ENCODE peak calls at places on chromosome 19, in four cellular contexts. C is ovary, N is heart left ventricle, X is aorta. D is an unnamed sample.

GRCh38 chr19:57135797-57136196 is 9.2 kb downstream of the ZIM3 start:
- DNase-seq in X (no peak), N (no peak), C (no peak), D (no peak)

GRCh38 chr19:30011051-30011578 is 69.1 kb downstream of the URI1 start:
- DNase-seq in N (no peak), C (no peak), X (no peak), D (no peak)

GRCh38 chr19:6476155-6476895 is 5.3 kb downstream of the DENND1C start:
- DNase-seq in X (peak; percentile 63), N (no peak), C (peak; percentile 30), D (peak; percentile 31)

GRCh38 chr19:29083863-29084262 is 129.1 kb downstream of the UQCRFS1 start:
- DNase-seq in C (no peak), N (no peak), X (no peak), D (no peak)

GRCh38 chr19:32373614-32374295 is 28.3 kb downstream of the ZNF507 start:
- DNase-seq in X (no peak), N (no peak), C (peak; percentile 20), D (no peak)

GRCh38 chr19:55344444-55344843 is 4.8 kb downstream of the KMT5C start:
- DNase-seq in N (no peak), C (no peak), X (no peak), D (no peak)

GRCh38 chr19:12995596-12996541 is 594 bp downstream of the NFIX start:
- DNase-seq in X (peak; percentile 64), C (peak; percentile 56), N (peak; percentile 65), D (no peak)

GRCh38 chr19:13984875-13985741 is 21.0 kb downstream of the RFX1 start:
- DNase-seq in X (no peak), N (no peak), C (no peak), D (no peak)

GRCh38 chr19:45769821-45770191 is 754 bp upstream of the SIX5 start:
- DNase-seq in X (peak; percentile 77), C (peak; percentile 72), N (peak; percentile 66), D (peak; percentile 72)

GRCh38 chr19:31436121-31436776 is 87.0 kb upstream of the TSHZ3 start:
- DNase-seq in X (no peak), C (no peak), N (no peak), D (no peak)

GRCh38 chr19:16384688-16385087 is 60.1 kb downstream of the KLF2 start:
- DNase-seq in N (peak; percentile 56), X (peak; percentile 37), C (no peak), D (no peak)

GRCh38 chr19:10836478-10837325 is 690 bp upstream of the TMED1 start:
- DNase-seq in X (peak; percentile 92), C (peak; percentile 88), N (peak; percentile 93), D (peak; percentile 86)

GRCh38 chr19:49440439-49441209 is 703 bp downstream of the SLC17A7 start:
- DNase-seq in N (no peak), X (no peak), C (no peak), D (no peak)

GRCh38 chr19:43470288-43470687 is 4.9 kb upstream of the LYPD3 start:
- DNase-seq in N (no peak), C (no peak), X (no peak), D (no peak)

GRCh38 chr19:50912727-50913716 is 1.8 kb upstream of the KLK4 start:
- DNase-seq in N (no peak), X (no peak), C (no peak), D (no peak)

GRCh38 chr19:14563989-14564650 is 7.7 kb downstream of the NDUFB7 start:
- DNase-seq in C (no peak), N (no peak), X (peak; percentile 55), D (no peak)

GRCh38 chr19:43504426-43505185 is at the start of gene PHLDB3:
- DNase-seq in N (peak; percentile 55), C (peak; percentile 59), X (no peak), D (peak; percentile 32)

GRCh38 chr19:29893606-29894284 is 48.3 kb upstream of the URI1 start:
- DNase-seq in X (no peak), C (no peak), N (no peak), D (no peak)

GRCh38 chr19:52734340-52734892 is 428 bp downstream of the ZNF611 start:
- DNase-seq in X (no peak), C (peak; percentile 20), N (no peak), D (peak; percentile 22)

GRCh38 chr19:3821156-3821555 is 35.0 kb upstream of the MATK start:
- DNase-seq in N (no peak), C (no peak), X (no peak), D (no peak)

GRCh38 chr19:6023085-6023682 is 45.2 kb upstream of the RANBP3 start:
- DNase-seq in X (peak; percentile 49), N (no peak), C (no peak), D (no peak)

GRCh38 chr19:13399746-13400145 is 106.5 kb downstream of the CACNA1A start:
- DNase-seq in C (no peak), X (no peak), N (no peak), D (no peak)

GRCh38 chr19:36113895-36114762 is 546 bp downstream of the POLR2I start:
- DNase-seq in N (peak; percentile 50), C (peak; percentile 54), X (no peak), D (no peak)

GRCh38 chr19:31066385-31066784 is 282.9 kb downstream of the TSHZ3 start:
- DNase-seq in C (no peak), N (no peak), X (no peak), D (no peak)

GRCh38 chr19:49533551-49534488 is 6.0 kb downstream of the RCN3 start:
- DNase-seq in C (peak; percentile 72), N (peak; percentile 84), X (peak; percentile 76), D (peak; percentile 79)

GRCh38 chr19:28960986-28961705 is 251.8 kb downstream of the UQCRFS1 start:
- DNase-seq in X (no peak), N (no peak), C (no peak), D (no peak)

GRCh38 chr19:35824150-35824549 is 11.5 kb upstream of the PRODH2 start:
- DNase-seq in X (no peak), N (no peak), C (no peak), D (no peak)

GRCh38 chr19:56661248-56661647 is 10.3 kb downstream of the ZNF835 start:
- DNase-seq in X (no peak), C (no peak), N (no peak), D (no peak)

GRCh38 chr19:13887529-13887928 is 10.6 kb downstream of the NANOS3 start:
- DNase-seq in X (no peak), C (no peak), N (no peak), D (no peak)

GRCh38 chr19:33722456-33723239 is 74.0 kb upstream of the KCTD15 start:
- DNase-seq in X (no peak), N (no peak), C (no peak), D (no peak)
- H3K4me3 ChIP-seq in X (no peak overlapping the region), N (no peak overlapping the region), C (no peak overlapping the region), D (no peak overlapping the region)

GRCh38 chr19:18465214-18465963 is 27.5 kb upstream of the ISYNA1 start:
- DNase-seq in C (no peak), N (no peak), X (peak; percentile 51), D (no peak)

GRCh38 chr19:18467978-18468377 is 30.0 kb upstream of the ISYNA1 start:
- DNase-seq in X (no peak), C (no peak), N (no peak), D (no peak)

GRCh38 chr19:18465964-18466339 is 28.0 kb upstream of the ISYNA1 start:
- DNase-seq in C (no peak), N (no peak), X (peak; percentile 46), D (no peak)

GRCh38 chr19:18464646-18465045 is 26.7 kb upstream of the ISYNA1 start:
- DNase-seq in C (peak; percentile 84), X (peak; percentile 91), N (peak; percentile 92), D (peak; percentile 79)

DNA sequence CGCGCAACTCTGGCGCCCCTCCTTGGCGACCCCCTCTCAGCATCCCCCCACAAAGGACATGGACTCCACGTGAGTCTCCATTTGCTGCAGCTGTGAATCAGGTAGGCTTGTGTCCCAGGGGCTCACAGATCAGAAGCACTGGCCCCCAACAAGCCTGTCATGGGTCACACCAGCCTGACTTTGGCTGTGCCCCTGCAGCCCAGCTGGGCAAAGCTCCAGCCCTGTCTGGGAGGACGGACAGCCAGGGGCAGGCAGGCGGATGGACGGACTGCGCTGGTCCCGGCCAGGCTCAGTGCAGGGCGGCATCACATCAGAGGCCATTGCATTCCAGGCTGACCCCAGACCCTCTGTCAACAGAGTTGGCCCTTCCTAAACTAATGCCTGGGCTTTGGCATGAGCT is 28.4 kb upstream of the ISYNA1 start:
- DNase-seq in X (peak; percentile 50), N (no peak), C (no peak), D (no peak)
- H3K27ac ChIP-seq in X (no peak overlapping the region), N (no peak overlapping the region), C (no peak overlapping the region), D (peak overlapping the region; percentile 85)

GRCh38 chr19:41548047-41548446 is 27.9 kb upstream of the CEACAM21 start:
- DNase-seq in N (no peak), C (no peak), X (no peak), D (no peak)

GRCh38 chr19:41547569-41547968 is 28.4 kb upstream of the CEACAM21 start:
- DNase-seq in X (no peak), C (no peak), N (no peak), D (no peak)

GRCh38 chr19:41551711-41552110 is 24.3 kb upstream of the CEACAM21 start:
- DNase-seq in X (no peak), C (no peak), N (no peak), D (no peak)

GRCh38 chr19:41551212-41551610 is 24.8 kb upstream of the CEACAM21 start:
- DNase-seq in N (no peak), X (no peak), C (no peak), D (no peak)

GRCh38 chr19:41548954-41549688 is 26.8 kb upstream of the CEACAM21 start:
- DNase-seq in X (no peak), N (no peak), C (no peak), D (no peak)
- H3K4me3 ChIP-seq in X (no peak overlapping the region), N (peak overlapping the region; percentile 17), C (no peak overlapping the region), D (no peak overlapping the region)

GRCh38 chr19:47019431-47020041 is at the start of gene NPAS1:
- DNase-seq in C (no peak), X (no peak), N (no peak), D (no peak)

GRCh38 chr19:47020992-47021496 is 1.4 kb downstream of the NPAS1 start:
- DNase-seq in X (no peak), C (no peak), N (no peak), D (no peak)

GRCh38 chr19:47018923-47019322 is 714 bp upstream of the NPAS1 start:
- DNase-seq in X (no peak), N (no peak), C (no peak), D (no peak)

GRCh38 chr19:47021536-47022139 is 2.0 kb downstream of the NPAS1 start:
- DNase-seq in N (no peak), C (no peak), X (no peak), D (no peak)

GRCh38 chr19:47020132-47020805 is 632 bp downstream of the NPAS1 start:
- DNase-seq in C (no peak), X (no peak), N (no peak), D (no peak)
- H3K27ac ChIP-seq in C (no peak overlapping the region), X (no peak overlapping the region), N (no peak overlapping the region), D (no peak overlapping the region)